ENCODE peak calls at places on chromosome 6, in seven cellular contexts. U, D, I, A, B, R and Y are unnamed samples.

GRCh38 chr6:112296122-112296521 is 41.8 kb upstream of the LAMA4 start:
- DNase-seq in U (peak), D (peak), I (no peak), A (no peak), B (no peak), R (no peak), Y (no peak)

GRCh38 chr6:170485159-170485558 is 67.9 kb downstream of the PSMB1 start:
- DNase-seq in U (no peak), D (peak), I (no peak), A (no peak), B (no peak), R (peak), Y (no peak)

GRCh38 chr6:156794963-156795362 is 17.8 kb downstream of the ARID1B start:
- DNase-seq in U (no peak), D (no peak), I (no peak), A (peak), B (no peak), R (no peak), Y (peak)

GRCh38 chr6:17167327-17167979 is 65.6 kb downstream of the STMND1 start:
- DNase-seq in U (peak), D (peak), I (no peak), A (peak), B (no peak), R (no peak), Y (no peak)

GRCh38 chr6:90148867-90149266 is 147.8 kb downstream of the BACH2 start:
- DNase-seq in U (no peak), D (no peak), I (no peak), A (no peak), B (no peak), R (no peak), Y (no peak)

GRCh38 chr6:142367501-142368018 is 65.8 kb downstream of the ADGRG6 start:
- DNase-seq in U (no peak), D (no peak), I (no peak), A (no peak), B (no peak), R (no peak), Y (no peak)

GRCh38 chr6:111562271-111562670 is 43.4 kb downstream of the TRAF3IP2 start:
- DNase-seq in U (no peak), D (no peak), I (no peak), A (no peak), B (no peak), R (no peak), Y (no peak)

GRCh38 chr6:107698146-107698545 is 126.0 kb downstream of the SCML4 start:
- DNase-seq in U (peak), D (peak), I (no peak), A (peak), B (no peak), R (peak), Y (no peak)

GRCh38 chr6:144559865-144560603 is 274.9 kb downstream of the UTRN start:
- DNase-seq in U (no peak), D (peak), I (no peak), A (peak), B (no peak), R (no peak), Y (no peak)

GRCh38 chr6:169210611-169211010 is 43.0 kb downstream of the THBS2 start:
- DNase-seq in U (no peak), D (no peak), I (no peak), A (no peak), B (no peak), R (no peak), Y (no peak)

GRCh38 chr6:155762649-155763048 is 307.0 kb upstream of the NOX3 start:
- DNase-seq in U (no peak), D (no peak), I (no peak), A (no peak), B (no peak), R (no peak), Y (no peak)

GRCh38 chr6:113184291-113184690 is 672.9 kb upstream of the MARCKS start:
- DNase-seq in U (no peak), D (peak), I (no peak), A (no peak), B (no peak), R (peak), Y (no peak)

GRCh38 chr6:56708810-56709597 is 66.3 kb upstream of the DST start:
- DNase-seq in U (no peak), D (peak), I (no peak), A (no peak), B (no peak), R (no peak), Y (peak)

GRCh38 chr6:160431231-160431630 is 83.1 kb downstream of the SLC22A3 start:
- DNase-seq in U (no peak), D (peak), I (no peak), A (peak), B (no peak), R (peak), Y (no peak)

GRCh38 chr6:89972024-89972381 is 77.7 kb downstream of the GJA10 start:
- DNase-seq in U (no peak), D (no peak), I (peak), A (no peak), B (no peak), R (no peak), Y (no peak)

GRCh38 chr6:56574292-56574691 is 68.4 kb downstream of the DST start:
- DNase-seq in U (no peak), D (no peak), I (no peak), A (no peak), B (no peak), R (no peak), Y (no peak)

GRCh38 chr6:80872194-80872950 is 765.9 kb downstream of the BCKDHB start:
- DNase-seq in U (no peak), D (peak), I (no peak), A (no peak), B (no peak), R (no peak), Y (no peak)

GRCh38 chr6:6591778-6592388 is 3.4 kb downstream of the LY86 start:
- DNase-seq in U (no peak), D (no peak), I (no peak), A (peak), B (peak), R (no peak), Y (no peak)

GRCh38 chr6:21666788-21667681 is 73.5 kb downstream of the SOX4 start:
- DNase-seq in U (peak), D (no peak), I (peak), A (no peak), B (peak), R (no peak), Y (no peak)

GRCh38 chr6:25280617-25280990 is 1.4 kb downstream of the CARMIL1 start:
- DNase-seq in U (no peak), D (peak), I (no peak), A (no peak), B (no peak), R (no peak), Y (peak)

GRCh38 chr6:106799008-106799952 is 169.9 kb downstream of the QRSL1 start:
- DNase-seq in U (no peak), D (peak), I (no peak), A (no peak), B (peak), R (no peak), Y (no peak)

GRCh38 chr6:15283986-15284361 is 38.1 kb downstream of the JARID2 start:
- DNase-seq in U (no peak), D (peak), I (no peak), A (no peak), B (no peak), R (peak), Y (no peak)

GRCh38 chr6:90179190-90180169 is 117.2 kb downstream of the BACH2 start:
- DNase-seq in U (no peak), D (peak), I (no peak), A (no peak), B (no peak), R (no peak), Y (no peak)

GRCh38 chr6:139872635-139873034 is 498.2 kb upstream of the CITED2 start:
- DNase-seq in U (no peak), D (no peak), I (no peak), A (no peak), B (no peak), R (no peak), Y (no peak)

GRCh38 chr6:168852336-168852884 is 401.2 kb downstream of the THBS2 start:
- DNase-seq in U (no peak), D (no peak), I (peak), A (no peak), B (no peak), R (no peak), Y (no peak)

GRCh38 chr6:2448826-2449571 is 203.6 kb upstream of the GMDS start:
- DNase-seq in U (peak), D (peak), I (no peak), A (peak), B (no peak), R (peak), Y (peak)
- TF ChIP-seq CTCF in U (peak), D (peak), I (peak), A (peak), B (peak), R (peak), Y (peak)

DNA sequence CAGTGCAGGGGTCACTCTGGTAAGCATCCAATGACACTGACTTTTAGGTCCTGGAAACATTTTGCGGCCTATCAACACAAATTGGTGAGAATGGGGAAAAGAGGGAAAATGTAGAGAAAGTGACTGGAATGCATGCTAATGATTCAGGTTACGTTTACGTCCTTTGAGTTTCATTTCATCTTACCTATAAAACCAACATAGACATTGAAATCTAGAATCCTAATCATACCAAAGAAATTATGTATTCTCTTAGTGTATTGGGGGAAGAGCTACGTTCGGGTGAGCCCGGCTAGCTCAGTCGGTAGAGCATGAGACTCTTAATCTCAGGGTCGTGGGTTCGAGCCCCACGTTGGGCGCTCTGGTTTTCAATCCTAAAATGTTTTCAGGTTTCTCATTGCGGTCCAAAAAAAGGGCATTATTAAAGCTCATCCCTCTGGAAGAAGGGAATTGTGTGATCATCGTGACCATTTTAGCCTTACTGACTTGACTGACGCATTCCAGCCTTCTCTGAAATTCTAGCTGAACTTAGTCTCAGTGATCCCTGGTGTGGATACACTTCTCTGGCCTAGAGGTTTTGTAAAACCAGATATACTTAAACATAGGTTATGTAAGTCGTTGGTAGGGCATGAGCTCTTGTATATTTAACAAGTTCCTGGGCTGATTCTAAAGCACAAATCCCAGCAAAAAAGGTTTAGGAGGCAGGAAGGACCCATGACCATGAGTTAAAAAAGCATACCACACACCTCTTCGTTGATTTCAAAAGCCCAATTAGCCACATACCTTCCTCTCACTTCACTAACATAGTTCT is 18.3 kb downstream of the HMGN4 start:
- DNase-seq in U (peak), D (peak), I (no peak), A (no peak), B (peak), R (peak), Y (no peak)
- TF ChIP-seq CTCF in U (no peak), D (no peak), I (no peak), A (no peak), B (no peak), R (no peak), Y (no peak)

GRCh38 chr6:34196116-34196832 is 40.4 kb upstream of the HMGA1 start:
- DNase-seq in U (peak), D (peak), I (peak), A (peak), B (peak), R (peak), Y (peak)

GRCh38 chr6:34196833-34197195 is 39.9 kb upstream of the HMGA1 start:
- DNase-seq in U (no peak), D (no peak), I (peak), A (no peak), B (no peak), R (no peak), Y (no peak)

GRCh38 chr6:34190504-34191122 is 44.7 kb upstream of the GRM4 start:
- DNase-seq in U (peak), D (no peak), I (no peak), A (no peak), B (no peak), R (no peak), Y (no peak)

GRCh38 chr6:34195726-34196115 is 41.0 kb upstream of the HMGA1 start:
- DNase-seq in U (no peak), D (no peak), I (peak), A (no peak), B (no peak), R (no peak), Y (no peak)

GRCh38 chr6:34194770-34195169 is 41.9 kb upstream of the HMGA1 start:
- DNase-seq in U (no peak), D (no peak), I (peak), A (no peak), B (no peak), R (no peak), Y (no peak)
- TF ChIP-seq CTCF in U (peak), D (peak), I (no peak), A (no peak), B (no peak), R (no peak), Y (no peak)

GRCh38 chr6:133895573-133896343 is 6.8 kb downstream of the TCF21 start:
- DNase-seq in U (peak), D (peak), I (peak), A (no peak), B (no peak), R (no peak), Y (no peak)

GRCh38 chr6:133894795-133895401 is 6.0 kb downstream of the TCF21 start:
- DNase-seq in U (no peak), D (peak), I (no peak), A (no peak), B (no peak), R (no peak), Y (no peak)

GRCh38 chr6:133903855-133904254 is 14.9 kb downstream of the TCF21 start:
- DNase-seq in U (no peak), D (no peak), I (no peak), A (no peak), B (no peak), R (no peak), Y (no peak)

GRCh38 chr6:133896344-133896721 is 7.4 kb downstream of the TCF21 start:
- DNase-seq in U (no peak), D (no peak), I (no peak), A (no peak), B (no peak), R (no peak), Y (no peak)

DNA sequence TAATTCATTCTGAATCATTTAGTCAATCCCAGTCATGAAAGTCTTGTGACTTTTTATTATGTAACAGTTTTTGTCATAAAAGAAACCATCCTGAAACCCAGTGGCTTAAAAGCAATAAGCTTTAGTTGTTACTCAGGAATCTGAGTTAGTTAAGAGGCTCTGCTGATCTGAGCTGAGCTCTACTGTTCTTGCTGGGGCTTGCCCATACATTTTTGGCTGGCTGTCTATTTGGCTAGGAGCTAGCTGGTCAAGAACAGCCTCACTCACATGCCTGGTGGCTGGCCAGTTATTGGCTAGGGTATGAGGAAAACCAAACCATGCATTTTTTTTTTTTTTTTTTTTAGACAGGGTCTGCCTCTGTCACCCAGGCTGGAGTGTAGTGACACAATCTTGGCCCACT is 10.6 kb downstream of the TCF21 start:
- DNase-seq in U (no peak), D (peak), I (no peak), A (no peak), B (no peak), R (no peak), Y (no peak)
- TF ChIP-seq CTCF in U (no peak), D (no peak), I (no peak), A (no peak), B (no peak), R (no peak), Y (no peak)

GRCh38 chr6:131269565-131270391 is 134.5 kb downstream of the AKAP7 start:
- DNase-seq in U (no peak), D (no peak), I (no peak), A (no peak), B (no peak), R (no peak), Y (no peak)

GRCh38 chr6:131270534-131270933 is 135.3 kb downstream of the AKAP7 start:
- DNase-seq in U (no peak), D (no peak), I (no peak), A (no peak), B (no peak), R (no peak), Y (no peak)

GRCh38 chr6:131265939-131266338 is 130.7 kb downstream of the AKAP7 start:
- DNase-seq in U (no peak), D (peak), I (no peak), A (no peak), B (no peak), R (no peak), Y (no peak)

GRCh38 chr6:131268303-131268702 is 133.0 kb downstream of the AKAP7 start:
- DNase-seq in U (no peak), D (no peak), I (no peak), A (no peak), B (no peak), R (no peak), Y (no peak)
- TF ChIP-seq CTCF in U (no peak), D (no peak), I (no peak), A (no peak), B (no peak), R (no peak), Y (no peak)

GRCh38 chr6:33248932-33249731 is 22.5 kb downstream of the VPS52 start:
- DNase-seq in U (peak), D (peak), I (peak), A (peak), B (peak), R (peak), Y (peak)
- TF ChIP-seq CTCF in U (no peak), D (peak), I (peak), A (peak), B (no peak), R (peak), Y (peak)

GRCh38 chr6:54515013-54515412 is 206.8 kb downstream of the TINAG start:
- DNase-seq in U (no peak), D (no peak), I (no peak), A (no peak), B (no peak), R (no peak), Y (no peak)
- TF ChIP-seq CTCF in U (no peak), D (no peak), I (no peak), A (no peak), B (no peak), R (no peak), Y (no peak)

GRCh38 chr6:40845588-40845987 is 193.4 kb downstream of the UNC5CL start:
- DNase-seq in U (peak), D (peak), I (no peak), A (peak), B (peak), R (no peak), Y (no peak)
- TF ChIP-seq CTCF in U (peak), D (peak), I (peak), A (peak), B (peak), R (peak), Y (peak)

DNA sequence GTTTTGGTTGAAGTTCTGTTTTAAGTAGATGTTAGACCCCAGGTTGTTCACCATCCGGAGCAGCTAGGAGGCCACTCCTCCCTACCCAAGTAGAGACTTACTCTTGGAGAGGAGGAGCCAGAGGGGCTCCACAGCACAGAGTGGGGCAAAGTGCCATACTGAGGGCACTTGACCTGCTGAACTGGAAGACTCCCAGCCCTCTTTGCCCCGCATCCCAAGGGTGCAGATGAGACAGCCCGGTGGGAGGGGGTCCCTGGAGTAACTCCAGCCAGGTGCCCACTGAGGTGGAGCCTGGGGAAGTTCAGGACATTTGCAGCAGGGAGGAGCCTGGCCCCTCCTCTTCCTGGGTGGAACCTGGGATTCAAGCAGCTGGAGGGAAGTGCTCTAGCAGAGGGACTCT is 102.1 kb upstream of the GPR6 start:
- DNase-seq in U (no peak), D (no peak), I (no peak), A (no peak), B (no peak), R (no peak), Y (no peak)
- TF ChIP-seq CTCF in U (no peak), D (no peak), I (no peak), A (no peak), B (no peak), R (no peak), Y (no peak)